ENCODE peak calls at places on chromosomes 6 and 20, in four cellular contexts. One of them, this sample, is unnamed.

GRCh38 chr6:39714802-39715201 is 10.4 kb downstream of the KIF6 start:
- DNase-seq in iPS DF 6.9: no peak
- DNase-seq in left ventricle myocardium inferior: no peak
- DNase-seq in ovary: no peak
- DNase-seq in this sample: no peak

GRCh38 chr6:122007366-122007765 is 392.1 kb upstream of the HSF2 start:
- DNase-seq in iPS DF 6.9: no peak
- DNase-seq in left ventricle myocardium inferior: no peak
- DNase-seq in ovary: no peak
- DNase-seq in this sample: no peak

GRCh38 chr6:24524801-24525200 is 30.0 kb downstream of the ALDH5A1 start:
- DNase-seq in iPS DF 6.9: peak; percentile 22
- DNase-seq in left ventricle myocardium inferior: no peak
- DNase-seq in ovary: no peak
- DNase-seq in this sample: peak; percentile 9

GRCh38 chr6:77796824-77797809 is 144.3 kb downstream of the MEI4 start:
- DNase-seq in iPS DF 6.9: no peak
- DNase-seq in left ventricle myocardium inferior: no peak
- DNase-seq in ovary: no peak
- DNase-seq in this sample: no peak

GRCh38 chr6:50826803-50827202 is 8.1 kb downstream of the TFAP2B start:
- DNase-seq in iPS DF 6.9: no peak
- DNase-seq in left ventricle myocardium inferior: no peak
- DNase-seq in ovary: no peak
- DNase-seq in this sample: no peak

GRCh38 chr6:116417661-116418060 is 43.5 kb upstream of the CALHM6 start:
- DNase-seq in iPS DF 6.9: no peak
- DNase-seq in left ventricle myocardium inferior: no peak
- DNase-seq in ovary: no peak
- DNase-seq in this sample: no peak

GRCh38 chr20:38315290-38315966 is 11.5 kb downstream of the BPI start:
- DNase-seq in iPS DF 6.9: no peak
- DNase-seq in left ventricle myocardium inferior: no peak
- DNase-seq in ovary: peak; percentile 36
- DNase-seq in this sample: no peak

GRCh38 chr20:1663917-1664316 is 6.3 kb upstream of the SIRPG start:
- DNase-seq in iPS DF 6.9: no peak
- DNase-seq in left ventricle myocardium inferior: no peak
- DNase-seq in ovary: no peak
- DNase-seq in this sample: no peak

GRCh38 chr6:122722746-122723145 is 56.8 kb upstream of the FABP7 start:
- DNase-seq in iPS DF 6.9: no peak
- DNase-seq in left ventricle myocardium inferior: no peak
- DNase-seq in ovary: no peak
- DNase-seq in this sample: no peak

GRCh38 chr6:54335871-54336270 is 27.6 kb downstream of the TINAG start:
- DNase-seq in iPS DF 6.9: no peak
- DNase-seq in left ventricle myocardium inferior: no peak
- DNase-seq in ovary: no peak
- DNase-seq in this sample: peak; percentile 99

GRCh38 chr6:3755637-3756515 is 4.4 kb upstream of the PXDC1 start:
- DNase-seq in iPS DF 6.9: no peak
- DNase-seq in left ventricle myocardium inferior: no peak
- DNase-seq in ovary: no peak
- DNase-seq in this sample: no peak

GRCh38 chr6:136226027-136226673 is 24.0 kb downstream of the MTFR2 start:
- DNase-seq in iPS DF 6.9: no peak
- DNase-seq in left ventricle myocardium inferior: peak; percentile 27
- DNase-seq in ovary: peak; percentile 63
- DNase-seq in this sample: peak; percentile 67

GRCh38 chr6:56760842-56761241 is 118.2 kb upstream of the DST start:
- DNase-seq in iPS DF 6.9: no peak
- DNase-seq in left ventricle myocardium inferior: no peak
- DNase-seq in ovary: no peak
- DNase-seq in this sample: no peak

GRCh38 chr6:84768442-84769174 is 4.2 kb upstream of the TBX18 start:
- DNase-seq in iPS DF 6.9: no peak
- DNase-seq in left ventricle myocardium inferior: no peak
- DNase-seq in ovary: no peak
- DNase-seq in this sample: peak; percentile 62

GRCh38 chr6:4309540-4309939 is 174.2 kb upstream of the ECI2 start:
- DNase-seq in iPS DF 6.9: no peak
- DNase-seq in left ventricle myocardium inferior: no peak
- DNase-seq in ovary: no peak
- DNase-seq in this sample: no peak

GRCh38 chr20:38023181-38024085 is 9.8 kb downstream of the TTI1 start:
- DNase-seq in iPS DF 6.9: no peak
- DNase-seq in left ventricle myocardium inferior: no peak
- DNase-seq in ovary: no peak
- DNase-seq in this sample: peak; percentile 80

GRCh38 chr20:57514273-57514751 is 10.6 kb downstream of the CTCFL start:
- DNase-seq in iPS DF 6.9: peak; percentile 45
- DNase-seq in left ventricle myocardium inferior: peak; percentile 45
- DNase-seq in ovary: peak; percentile 74
- DNase-seq in this sample: peak; percentile 68

GRCh38 chr6:168624948-168625347 is 184.0 kb downstream of the SMOC2 start:
- DNase-seq in iPS DF 6.9: no peak
- DNase-seq in left ventricle myocardium inferior: no peak
- DNase-seq in ovary: no peak
- DNase-seq in this sample: no peak

GRCh38 chr6:116218172-116218633 is 35.7 kb downstream of the TSPYL4 start:
- DNase-seq in iPS DF 6.9: no peak
- DNase-seq in left ventricle myocardium inferior: no peak
- DNase-seq in ovary: no peak
- DNase-seq in this sample: peak; percentile 31

GRCh38 chr20:5031206-5031557 is 29.9 kb upstream of the SLC23A2 start:
- DNase-seq in iPS DF 6.9: no peak
- DNase-seq in left ventricle myocardium inferior: no peak
- DNase-seq in ovary: no peak
- DNase-seq in this sample: no peak

GRCh38 chr6:12051861-12052368 is 39.8 kb downstream of the HIVEP1 start:
- DNase-seq in iPS DF 6.9: no peak
- DNase-seq in left ventricle myocardium inferior: no peak
- DNase-seq in ovary: no peak
- DNase-seq in this sample: no peak

GRCh38 chr20:36876473-36876833 is 515 bp downstream of the TLDC2 start:
- DNase-seq in iPS DF 6.9: no peak
- DNase-seq in left ventricle myocardium inferior: no peak
- DNase-seq in ovary: no peak
- DNase-seq in this sample: no peak

GRCh38 chr20:62652051-62652893 is 10.0 kb downstream of the SLCO4A1 start:
- DNase-seq in iPS DF 6.9: no peak
- DNase-seq in left ventricle myocardium inferior: peak; percentile 92
- DNase-seq in ovary: peak; percentile 93
- DNase-seq in this sample: peak; percentile 96

GRCh38 chr6:148973809-148974208 is 227.0 kb downstream of the UST start:
- DNase-seq in iPS DF 6.9: no peak
- DNase-seq in left ventricle myocardium inferior: no peak
- DNase-seq in ovary: no peak
- DNase-seq in this sample: no peak

GRCh38 chr6:72653032-72653431 is 31.2 kb downstream of the KCNQ5 start:
- DNase-seq in iPS DF 6.9: no peak
- DNase-seq in left ventricle myocardium inferior: no peak
- DNase-seq in ovary: no peak
- DNase-seq in this sample: no peak

GRCh38 chr20:50646483-50646996 is 44.8 kb downstream of the RIPOR3 start:
- DNase-seq in iPS DF 6.9: no peak
- DNase-seq in left ventricle myocardium inferior: no peak
- DNase-seq in ovary: no peak
- DNase-seq in this sample: no peak

GRCh38 chr6:37100740-37101139 is 69.2 kb upstream of the PIM1 start:
- DNase-seq in iPS DF 6.9: no peak
- DNase-seq in left ventricle myocardium inferior: no peak
- DNase-seq in ovary: no peak
- DNase-seq in this sample: no peak

GRCh38 chr20:44198872-44199271 is 11.7 kb downstream of the OSER1 start:
- DNase-seq in iPS DF 6.9: no peak
- DNase-seq in left ventricle myocardium inferior: no peak
- DNase-seq in ovary: no peak
- DNase-seq in this sample: no peak

GRCh38 chr6:81630719-81631118 is 121.8 kb downstream of the TENT5A start:
- DNase-seq in iPS DF 6.9: no peak
- DNase-seq in left ventricle myocardium inferior: no peak
- DNase-seq in ovary: no peak
- DNase-seq in this sample: no peak
- H3K4me1 ChIP-seq in iPS DF 6.9: no peaks in the 10 kb centered on the region
- H3K4me1 ChIP-seq in left ventricle myocardium inferior: no peaks in the 10 kb centered on the region
- H3K4me1 ChIP-seq in ovary: no peaks in the 10 kb centered on the region
- H3K4me1 ChIP-seq in this sample: no peaks in the 10 kb centered on the region

GRCh38 chr6:30684386-30685156 is 1.9 kb downstream of the PPP1R18 start:
- DNase-seq in iPS DF 6.9: no peak
- DNase-seq in left ventricle myocardium inferior: peak; percentile 61
- DNase-seq in ovary: peak; percentile 51
- DNase-seq in this sample: peak; percentile 35
- H3K4me1 ChIP-seq in iPS DF 6.9: peaks cover 11% of the 10 kb centered on the region
- H3K4me1 ChIP-seq in left ventricle myocardium inferior: peaks cover 98% of the 10 kb centered on the region
- H3K4me1 ChIP-seq in ovary: peaks cover 15% of the 10 kb centered on the region
- H3K4me1 ChIP-seq in this sample: peaks cover 41% of the 10 kb centered on the region

GRCh38 chr20:48812600-48813445 is 15.0 kb downstream of the PREX1 start:
- DNase-seq in iPS DF 6.9: no peak
- DNase-seq in left ventricle myocardium inferior: no peak
- DNase-seq in ovary: no peak
- DNase-seq in this sample: no peak
- H3K4me1 ChIP-seq in iPS DF 6.9: no peaks in the 10 kb centered on the region
- H3K4me1 ChIP-seq in left ventricle myocardium inferior: peaks cover 35% of the 10 kb centered on the region
- H3K4me1 ChIP-seq in ovary: no peaks in the 10 kb centered on the region
- H3K4me1 ChIP-seq in this sample: peaks cover 16% of the 10 kb centered on the region

DNA sequence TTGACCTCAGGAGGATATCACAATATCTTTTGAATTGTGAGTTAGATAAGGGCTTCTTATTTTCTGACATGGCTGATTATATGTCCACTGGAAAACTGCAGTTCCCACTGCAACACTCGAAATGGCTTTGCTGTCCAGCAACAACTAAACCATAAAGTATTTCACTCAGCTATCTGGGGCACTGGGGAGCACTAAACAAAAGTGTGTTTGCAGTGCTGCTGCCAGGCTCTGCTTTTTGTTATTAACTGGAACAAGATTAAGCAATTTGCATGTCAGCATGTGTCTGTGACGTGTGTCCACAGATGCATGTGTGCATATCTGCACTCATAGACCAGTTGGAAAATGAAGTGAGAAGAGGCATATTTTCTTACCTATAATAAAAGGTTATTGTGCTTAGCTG is 107.8 kb upstream of the CCN2 start:
- DNase-seq in iPS DF 6.9: no peak
- DNase-seq in left ventricle myocardium inferior: no peak
- DNase-seq in ovary: no peak
- DNase-seq in this sample: no peak
- H3K4me1 ChIP-seq in iPS DF 6.9: no peaks in the 10 kb centered on the region
- H3K4me1 ChIP-seq in left ventricle myocardium inferior: peaks cover 23% of the 10 kb centered on the region
- H3K4me1 ChIP-seq in ovary: peaks cover 9% of the 10 kb centered on the region
- H3K4me1 ChIP-seq in this sample: peaks cover 45% of the 10 kb centered on the region

This sample was measured in endothelial cell of umbilical vein.